ENCODE peak calls at places on chromosome 16, in eight cellular contexts. K, H, Q, N, D, C, M and Y are unnamed samples. For H3K27me3, the result is how much of the 10 kb centered on the place peaks cover.

GRCh38 chr16:14109782-14110727 is 38.9 kb downstream of the MRTFB start:
- DNase-seq in K (no peak), H (no peak), Q (no peak), N (no peak), D (no peak), C (no peak), M (no peak), Y (no peak)

GRCh38 chr16:51409001-51409675 is 258.1 kb upstream of the SALL1 start:
- DNase-seq in K (peak), H (no peak), Q (no peak), N (no peak), D (peak), C (no peak), M (no peak), Y (no peak)

GRCh38 chr16:57846078-57846697 is 43.9 kb upstream of the KIFC3 start:
- DNase-seq in K (no peak), H (no peak), Q (no peak), N (no peak), D (no peak), C (no peak), M (no peak), Y (no peak)

GRCh38 chr16:74871608-74872007 is 97.0 kb upstream of the FA2H start:
- DNase-seq in K (no peak), H (no peak), Q (no peak), N (no peak), D (no peak), C (no peak), M (no peak), Y (no peak)

GRCh38 chr16:28258571-28258970 is 33.8 kb upstream of the SBK1 start:
- DNase-seq in K (no peak), H (peak), Q (peak), N (no peak), D (no peak), C (no peak), M (no peak), Y (no peak)

GRCh38 chr16:88817785-88818609 is 6.3 kb upstream of the APRT start:
- DNase-seq in K (peak), H (no peak), Q (no peak), N (no peak), D (no peak), C (no peak), M (no peak), Y (no peak)

GRCh38 chr16:30660424-30661251 is 2.4 kb downstream of the FBRS start:
- DNase-seq in K (peak), H (no peak), Q (no peak), N (no peak), D (peak), C (no peak), M (peak), Y (no peak)

GRCh38 chr16:1687427-1688316 is 9.6 kb downstream of the JPT2 start:
- DNase-seq in K (no peak), H (no peak), Q (no peak), N (no peak), D (no peak), C (no peak), M (no peak), Y (no peak)

GRCh38 chr16:13875614-13876284 is 44.2 kb upstream of the ERCC4 start:
- DNase-seq in K (no peak), H (no peak), Q (no peak), N (no peak), D (no peak), C (no peak), M (no peak), Y (no peak)

GRCh38 chr16:73781297-73781696 is 515.3 kb upstream of the PSMD7 start:
- DNase-seq in K (no peak), H (no peak), Q (no peak), N (no peak), D (no peak), C (no peak), M (no peak), Y (no peak)

GRCh38 chr16:68995011-68995504 is 110.4 kb upstream of the HAS3 start:
- DNase-seq in K (peak), H (no peak), Q (no peak), N (no peak), D (peak), C (no peak), M (no peak), Y (no peak)

GRCh38 chr16:72099377-72099818 is 5.8 kb downstream of the DHX38 start:
- DNase-seq in K (peak), H (peak), Q (no peak), N (no peak), D (peak), C (peak), M (no peak), Y (no peak)

GRCh38 chr16:73019456-73020362 is 28.2 kb downstream of the ZFHX3 start:
- DNase-seq in K (peak), H (no peak), Q (no peak), N (no peak), D (peak), C (no peak), M (peak), Y (peak)

GRCh38 chr16:71675380-71675779 is 49.1 kb downstream of the PHLPP2 start:
- DNase-seq in K (no peak), H (no peak), Q (no peak), N (no peak), D (peak), C (no peak), M (no peak), Y (no peak)

GRCh38 chr16:89201467-89202377 is 1.4 kb upstream of the SLC22A31 start:
- DNase-seq in K (peak), H (peak), Q (peak), N (no peak), D (peak), C (peak), M (peak), Y (peak)

GRCh38 chr16:52573365-52574104 is 26.6 kb upstream of the TOX3 start:
- DNase-seq in K (peak), H (peak), Q (no peak), N (no peak), D (no peak), C (no peak), M (no peak), Y (no peak)

GRCh38 chr16:68387301-68387700 is 61.0 kb downstream of the SMPD3 start:
- DNase-seq in K (no peak), H (peak), Q (no peak), N (no peak), D (no peak), C (no peak), M (no peak), Y (no peak)

DNA sequence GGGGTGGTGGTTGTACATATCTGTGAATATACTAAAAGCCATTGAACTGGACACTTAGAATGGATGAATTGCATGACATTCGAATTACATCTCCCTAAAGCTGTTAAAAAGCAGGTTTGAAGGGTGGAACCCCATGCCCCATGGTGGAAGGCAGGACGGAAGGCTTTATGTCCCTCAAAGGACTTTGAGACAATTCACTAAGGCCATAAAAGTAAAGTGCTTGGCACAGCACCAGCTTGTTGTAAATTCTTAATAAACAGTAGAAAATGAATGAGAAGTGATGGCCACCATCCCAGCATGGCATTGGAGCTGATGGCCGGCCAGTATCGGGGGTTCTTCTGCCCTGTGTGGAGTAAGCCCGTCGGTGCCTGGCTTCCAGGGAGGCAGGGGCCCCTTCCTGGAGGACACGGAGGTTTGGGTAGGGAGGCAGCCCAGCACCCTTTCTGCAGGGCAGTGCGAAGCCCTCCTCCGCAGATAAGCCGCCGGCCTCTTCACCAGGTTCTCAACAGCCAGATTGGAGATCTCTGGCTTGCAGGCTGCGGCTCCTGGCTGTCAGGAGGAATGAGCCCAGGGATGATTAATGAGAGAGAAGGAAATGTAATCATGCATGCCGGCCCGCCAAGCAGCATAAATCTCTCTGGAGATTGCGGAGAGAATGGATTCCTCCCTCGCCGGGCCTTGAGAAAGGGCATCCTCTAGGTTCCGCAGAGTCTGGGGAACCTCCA is 346.9 kb downstream of the FOXL1 start:
- DNase-seq in K (no peak), H (no peak), Q (no peak), N (no peak), D (peak), C (no peak), M (no peak), Y (no peak)
- H3K4me3 ChIP-seq in K (no peak), H (no peak), Q (no peak), N (no peak), D (no peak), C (no peak), M (no peak), Y (no peak)

GRCh38 chr16:86562356-86562755 is 4.3 kb upstream of the FOXC2 start:
- DNase-seq in K (no peak), H (no peak), Q (no peak), N (no peak), D (no peak), C (no peak), M (no peak), Y (peak)
- H3K27me3 ChIP-seq in K (under half), H (half or more), Q (under half), N (under half), D (under half), C (under half), M (under half), Y (half or more)

GRCh38 chr16:53955221-53955875 is 251.4 kb downstream of the FTO start:
- DNase-seq in K (no peak), H (no peak), Q (no peak), N (no peak), D (no peak), C (no peak), M (no peak), Y (no peak)

GRCh38 chr16:53950677-53951076 is 246.7 kb downstream of the FTO start:
- DNase-seq in K (no peak), H (no peak), Q (no peak), N (no peak), D (no peak), C (no peak), M (no peak), Y (no peak)

GRCh38 chr16:53948734-53949430 is 244.9 kb downstream of the FTO start:
- DNase-seq in K (no peak), H (no peak), Q (no peak), N (no peak), D (no peak), C (no peak), M (no peak), Y (no peak)

GRCh38 chr16:53949716-53950410 is 245.9 kb downstream of the FTO start:
- DNase-seq in K (no peak), H (no peak), Q (no peak), N (no peak), D (peak), C (no peak), M (no peak), Y (no peak)

DNA sequence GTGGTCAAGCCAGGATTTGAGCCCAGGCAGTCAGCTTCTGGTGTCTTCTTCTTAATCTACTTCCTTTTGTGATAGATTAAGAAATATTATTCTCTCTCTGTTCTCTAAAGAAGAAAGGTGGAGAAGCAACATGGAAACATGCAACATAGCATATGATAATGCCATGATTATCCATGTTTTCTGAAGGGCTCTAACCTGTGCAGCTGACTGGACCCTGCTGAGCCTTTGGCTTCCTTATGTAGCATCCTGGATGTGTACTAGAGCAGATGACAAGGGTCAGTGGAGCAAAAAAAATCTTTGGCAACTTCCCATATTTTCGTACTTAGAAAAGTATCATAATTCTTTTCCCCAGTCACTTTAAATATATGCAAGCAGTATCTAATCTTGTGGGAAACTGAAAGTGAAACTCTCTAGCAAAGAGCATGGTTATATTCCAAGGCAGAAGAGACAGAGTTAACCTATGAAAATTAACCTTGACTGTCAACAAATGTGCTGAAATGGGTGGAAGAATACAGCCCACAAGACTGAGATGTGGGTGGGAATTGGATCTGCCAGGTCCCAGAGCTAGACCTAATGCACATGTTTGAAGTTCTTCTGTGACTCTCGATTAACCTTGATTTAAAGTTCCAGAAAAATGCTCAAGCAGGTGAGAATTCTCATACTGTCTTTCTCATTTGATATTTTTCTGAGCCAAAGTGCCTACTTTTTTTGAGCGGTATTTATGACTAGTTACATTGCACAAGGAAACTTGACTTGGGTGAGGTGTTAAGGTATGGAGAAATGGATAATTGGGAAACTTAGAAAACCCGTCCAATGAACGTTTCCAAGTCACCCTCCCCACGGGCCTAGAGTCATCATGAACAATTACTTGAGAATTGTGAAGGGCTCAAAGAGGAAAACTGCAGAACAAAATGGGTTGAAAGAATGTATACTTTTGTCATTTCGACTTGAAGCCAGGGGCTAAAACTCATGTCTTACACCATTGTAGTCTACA is 248.6 kb downstream of the FTO start:
- DNase-seq in K (no peak), H (no peak), Q (no peak), N (no peak), D (peak), C (no peak), M (no peak), Y (no peak)
- H3K4me3 ChIP-seq in K (no peak), H (no peak), Q (no peak), N (no peak), D (no peak), C (no peak), M (no peak), Y (no peak)

GRCh38 chr16:10994571-10994970 is 50.2 kb downstream of the CLEC16A start:
- DNase-seq in K (no peak), H (no peak), Q (no peak), N (no peak), D (no peak), C (no peak), M (no peak), Y (no peak)
- H3K27me3 ChIP-seq in K (under half), H (under half), Q (under half), N (under half), D (under half), C (under half), M (under half), Y (under half)

GRCh38 chr16:85687651-85688471 is 893 bp downstream of the GINS2 start:
- DNase-seq in K (no peak), H (no peak), Q (no peak), N (no peak), D (no peak), C (no peak), M (no peak), Y (no peak)
- H3K4me3 ChIP-seq in K (peak), H (peak), Q (peak), N (peak), D (no peak), C (peak), M (no peak), Y (peak)

GRCh38 chr16:67150833-67151396 is at the start of gene B3GNT9:
- DNase-seq in K (peak), H (peak), Q (peak), N (no peak), D (peak), C (peak), M (peak), Y (peak)
- H3K27me3 ChIP-seq in K (under half), H (under half), Q (under half), N (under half), D (under half), C (under half), M (under half), Y (under half)

GRCh38 chr16:20676268-20676828 is 21.1 kb downstream of the ACSM1 start:
- DNase-seq in K (peak), H (peak), Q (no peak), N (no peak), D (no peak), C (no peak), M (peak), Y (no peak)

GRCh38 chr16:20675488-20676267 is 21.8 kb downstream of the ACSM1 start:
- DNase-seq in K (peak), H (peak), Q (no peak), N (no peak), D (no peak), C (no peak), M (no peak), Y (peak)

GRCh38 chr16:20678242-20678641 is 19.2 kb downstream of the ACSM1 start:
- DNase-seq in K (no peak), H (no peak), Q (no peak), N (no peak), D (no peak), C (no peak), M (no peak), Y (no peak)

GRCh38 chr16:20674684-20675487 is 22.6 kb downstream of the ACSM1 start:
- DNase-seq in K (no peak), H (no peak), Q (no peak), N (no peak), D (no peak), C (no peak), M (no peak), Y (no peak)

DNA sequence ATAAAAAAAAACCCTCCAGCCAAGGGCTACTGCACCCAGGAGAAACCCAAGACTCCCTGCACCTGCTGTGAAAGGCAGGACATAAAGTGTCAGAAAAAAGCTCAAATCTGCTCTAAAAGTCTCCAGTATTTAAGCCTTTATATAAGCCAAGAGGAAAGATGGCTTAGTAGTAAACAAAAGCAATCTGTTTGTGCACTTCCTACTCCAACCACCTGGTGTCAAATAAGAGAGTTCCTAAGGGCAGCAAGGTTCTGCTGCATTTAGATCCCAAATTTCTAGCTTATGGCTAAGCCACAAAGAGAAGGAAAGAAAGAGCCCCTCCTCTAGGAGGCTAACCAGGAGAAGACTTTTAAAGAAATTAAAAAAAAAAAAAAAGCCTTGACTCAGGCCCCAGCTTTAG is 20.6 kb downstream of the ACSM1 start:
- DNase-seq in K (no peak), H (no peak), Q (no peak), N (no peak), D (no peak), C (no peak), M (no peak), Y (no peak)
- H3K4me3 ChIP-seq in K (no peak), H (no peak), Q (no peak), N (no peak), D (no peak), C (no peak), M (no peak), Y (no peak)

GRCh38 chr16:5008311-5008731 is 25.4 kb downstream of the NAGPA start:
- DNase-seq in K (no peak), H (no peak), Q (no peak), N (no peak), D (no peak), C (no peak), M (no peak), Y (no peak)
- H3K27me3 ChIP-seq in K (under half), H (under half), Q (under half), N (under half), D (under half), C (under half), M (under half), Y (under half)